ENCODE peak calls at places on chromosomes 16 and 17, in five cellular contexts. G is uterus, P is midbrain, W is NCI-H2081, E is hepatic stellate cell. O is an unnamed sample.
A peak's percentile ranks its signal among the peaks of the same experiment; 100 is the strongest.

GRCh38 chr17:29032798-29033197 is 10.1 kb upstream of the PIPOX start:
- DNase-seq in G (no peak), P (no peak), W (no peak), E (no peak), O (no peak)

GRCh38 chr16:24589997-24590396 is 50.6 kb downstream of the RBBP6 start:
- DNase-seq in G (no peak), P (no peak), W (no peak), E (no peak), O (no peak)

GRCh38 chr16:84785843-84786538 is 33.8 kb upstream of the CRISPLD2 start:
- DNase-seq in G (no peak), P (no peak), W (peak; percentile 89), E (peak; percentile 34), O (no peak)

GRCh38 chr17:82358467-82359350 is at the start of gene TEX19:
- DNase-seq in G (no peak), P (no peak), W (peak; percentile 71), E (no peak), O (no peak)

GRCh38 chr16:89087922-89088321 is 5.7 kb upstream of the ACSF3 start:
- DNase-seq in G (no peak), P (no peak), W (no peak), E (no peak), O (no peak)

GRCh38 chr17:39152134-39152884 is 872 bp upstream of the PLXDC1 start:
- DNase-seq in G (no peak), P (no peak), W (no peak), E (no peak), O (no peak)

GRCh38 chr17:30449480-30449879 is 27.7 kb upstream of the GOSR1 start:
- DNase-seq in G (no peak), P (peak; percentile 64), W (no peak), E (no peak), O (no peak)

GRCh38 chr17:47095268-47095667 is 93.8 kb downstream of the CDC27 start:
- DNase-seq in G (no peak), P (no peak), W (no peak), E (no peak), O (no peak)

GRCh38 chr17:62163847-62164246 is 98.8 kb upstream of the MED13 start:
- DNase-seq in G (no peak), P (no peak), W (peak; percentile 14), E (no peak), O (no peak)

GRCh38 chr16:52309761-52310416 is 237.1 kb downstream of the TOX3 start:
- DNase-seq in G (no peak), P (no peak), W (no peak), E (no peak), O (no peak)

GRCh38 chr17:12098568-12098967 is 77.9 kb downstream of the MAP2K4 start:
- DNase-seq in G (no peak), P (no peak), W (no peak), E (no peak), O (no peak)